ENCODE peak calls at places on chromosome 18, in six cellular contexts. O, P, S, X, G and D are unnamed samples. For H3K4me1, the result is how much of the 10 kb centered on the place peaks cover.

GRCh38 chr18:34977787-34978532 is 63.3 kb upstream of the MAPRE2 start:
- DNase-seq in O (no peak), X (peak), S (peak), P (peak), G (peak), D (no peak)

GRCh38 chr18:76390452-76391035 is 104.5 kb downstream of the ZNF516 start:
- DNase-seq in S (no peak), G (no peak), X (no peak), O (no peak), P (no peak), D (no peak)

GRCh38 chr18:41457730-41458129 is 497.3 kb upstream of the PIK3C3 start:
- DNase-seq in O (no peak), P (no peak), X (no peak), S (no peak), G (no peak), D (no peak)

GRCh38 chr18:1751249-1751648 is 820.1 kb downstream of the METTL4 start:
- DNase-seq in P (no peak), X (no peak), S (no peak), G (no peak), O (no peak), D (no peak)

GRCh38 chr18:49814147-49814499 is 790 bp upstream of the ACAA2 start:
- DNase-seq in P (peak), X (peak), G (peak), O (peak), S (peak), D (no peak)

GRCh38 chr18:24837065-24837464 is 376.6 kb downstream of the HRH4 start:
- DNase-seq in O (peak), P (no peak), X (no peak), G (peak), S (no peak), D (no peak)

GRCh38 chr18:76374330-76375281 is 120.4 kb downstream of the ZNF516 start:
- DNase-seq in G (no peak), O (no peak), P (peak), X (no peak), S (no peak), D (no peak)

GRCh38 chr18:12076424-12077140 is 17.1 kb upstream of the ANKRD62 start:
- DNase-seq in S (no peak), O (peak), P (no peak), X (peak), G (peak), D (no peak)

GRCh38 chr18:69808399-69808798 is 139.3 kb downstream of the CD226 start:
- DNase-seq in P (no peak), S (no peak), G (no peak), O (no peak), X (no peak), D (no peak)

GRCh38 chr18:12774982-12775381 is 72.1 kb downstream of the PSMG2 start:
- DNase-seq in S (no peak), X (no peak), G (no peak), O (no peak), P (no peak), D (no peak)

GRCh38 chr18:4319738-4320677 is 135.1 kb downstream of the DLGAP1 start:
- DNase-seq in G (no peak), X (no peak), S (no peak), P (no peak), O (no peak), D (no peak)

GRCh38 chr18:59616501-59616900 is 80.7 kb downstream of the CCBE1 start:
- DNase-seq in X (no peak), S (no peak), P (no peak), O (peak), G (no peak), D (no peak)

GRCh38 chr18:76450912-76451421 is 44.1 kb downstream of the ZNF516 start:
- DNase-seq in X (no peak), G (peak), P (no peak), S (no peak), O (peak), D (no peak)

GRCh38 chr18:56651771-56652092 is 573 bp downstream of the WDR7 start:
- DNase-seq in O (no peak), S (no peak), X (no peak), P (no peak), G (no peak), D (no peak)

GRCh38 chr18:3029215-3029972 is 16.4 kb upstream of the LPIN2 start:
- DNase-seq in G (no peak), X (no peak), P (no peak), O (peak), S (no peak), D (no peak)

GRCh38 chr18:76882186-76882585 is 59.8 kb downstream of the ZNF236 start:
- DNase-seq in O (no peak), P (no peak), G (no peak), S (no peak), X (no peak), D (no peak)

GRCh38 chr18:54852780-54853675 is 24.8 kb downstream of the RAB27B start:
- DNase-seq in G (no peak), O (peak), P (no peak), S (no peak), X (no peak), D (no peak)

GRCh38 chr18:34661464-34662087 is 48.5 kb upstream of the DTNA start:
- DNase-seq in S (no peak), G (peak), O (peak), X (no peak), P (no peak), D (no peak)

GRCh38 chr18:11175266-11175947 is 26.0 kb upstream of the PIEZO2 start:
- DNase-seq in P (no peak), S (no peak), G (peak), O (peak), X (no peak), D (no peak)

GRCh38 chr18:60978338-60978737 is 354.9 kb upstream of the CDH20 start:
- DNase-seq in S (no peak), P (no peak), O (peak), G (peak), X (no peak), D (no peak)

GRCh38 chr18:48683661-48684060 is 144.8 kb downstream of the CTIF start:
- DNase-seq in S (no peak), O (no peak), X (peak), P (no peak), G (no peak), D (no peak)

GRCh38 chr18:58862851-58863538 is 1.7 kb upstream of the ZNF532 start:
- DNase-seq in X (no peak), S (no peak), O (no peak), P (no peak), G (peak), D (no peak)

GRCh38 chr18:2964349-2965010 is 48.5 kb downstream of the LPIN2 start:
- DNase-seq in P (no peak), S (no peak), O (no peak), G (no peak), X (no peak), D (no peak)

GRCh38 chr18:55918449-55918848 is 330.5 kb upstream of the TCF4 start:
- DNase-seq in G (peak), O (peak), X (no peak), P (no peak), S (no peak), D (no peak)

GRCh38 chr18:11980148-11980554 is 1.2 kb upstream of the IMPA2 start:
- DNase-seq in G (no peak), S (no peak), X (no peak), O (no peak), P (no peak), D (peak)

GRCh38 chr18:55544028-55544427 is 44.0 kb downstream of the TCF4 start:
- DNase-seq in X (no peak), P (no peak), O (no peak), G (no peak), S (no peak), D (no peak)

GRCh38 chr18:24535831-24536230 is 75.4 kb downstream of the HRH4 start:
- DNase-seq in P (no peak), G (peak), X (no peak), O (no peak), S (no peak), D (peak)

GRCh38 chr18:407168-407567 is 93.3 kb downstream of the COLEC12 start:
- DNase-seq in G (no peak), X (no peak), S (no peak), O (no peak), P (no peak), D (no peak)

GRCh38 chr18:50814387-50814786 is 5.4 kb downstream of the MRO start:
- DNase-seq in X (no peak), P (no peak), S (no peak), G (no peak), O (no peak), D (no peak)

GRCh38 chr18:27188309-27188708 is 3.2 kb upstream of the CHST9 start:
- DNase-seq in S (no peak), X (no peak), G (no peak), P (no peak), O (no peak), D (no peak)

GRCh38 chr18:40215981-40216380 is 1739.1 kb upstream of the PIK3C3 start:
- DNase-seq in S (no peak), P (no peak), X (no peak), O (no peak), G (no peak), D (no peak)

GRCh38 chr18:11994708-11995444 is 13.6 kb downstream of the IMPA2 start:
- DNase-seq in G (peak), S (no peak), X (peak), P (no peak), O (no peak), D (no peak)

GRCh38 chr18:43274526-43274925 is 2.8 kb downstream of the SYT4 start:
- DNase-seq in P (no peak), G (no peak), X (no peak), S (no peak), O (no peak), D (no peak)

GRCh38 chr18:70296289-70296688 is 7.4 kb downstream of the SOCS6 start:
- DNase-seq in O (no peak), P (no peak), G (no peak), X (no peak), S (no peak), D (no peak)

GRCh38 chr18:68467966-68468365 is 246.9 kb downstream of the TMX3 start:
- DNase-seq in O (no peak), G (no peak), S (no peak), X (no peak), P (no peak), D (no peak)

GRCh38 chr18:76493213-76494107 is 1.6 kb downstream of the ZNF516 start:
- DNase-seq in G (peak), X (peak), O (peak), S (no peak), P (no peak), D (peak)

DNA sequence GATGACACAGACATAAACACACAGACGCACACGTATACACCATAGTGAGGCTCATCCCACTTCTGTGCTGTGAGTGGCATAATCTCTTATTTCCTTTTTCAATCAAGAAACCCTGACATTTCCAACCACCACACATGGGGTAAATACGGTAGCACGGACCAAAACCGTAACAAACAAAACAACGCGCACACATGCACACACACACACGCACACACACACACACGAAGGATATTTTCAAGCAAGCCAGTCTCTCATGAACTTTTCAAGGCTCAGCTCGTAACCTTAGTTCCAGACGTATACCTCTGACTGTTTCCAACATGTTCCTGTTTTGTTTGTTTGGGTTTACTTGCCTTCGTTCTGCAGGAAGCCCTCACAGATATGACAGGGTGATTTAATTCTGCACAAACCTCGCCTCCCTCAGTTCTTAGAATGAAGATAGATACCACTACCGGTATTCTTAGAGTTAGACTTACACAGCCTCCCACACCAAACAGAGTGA is 119.8 kb downstream of the BCL2 start:
- DNase-seq in O (no peak), G (no peak), S (no peak), X (no peak), P (no peak), D (no peak)
- H3K4me1 ChIP-seq in O (under half), G (under half), S (under half), X (under half), P (half or more), D (under half)

DNA sequence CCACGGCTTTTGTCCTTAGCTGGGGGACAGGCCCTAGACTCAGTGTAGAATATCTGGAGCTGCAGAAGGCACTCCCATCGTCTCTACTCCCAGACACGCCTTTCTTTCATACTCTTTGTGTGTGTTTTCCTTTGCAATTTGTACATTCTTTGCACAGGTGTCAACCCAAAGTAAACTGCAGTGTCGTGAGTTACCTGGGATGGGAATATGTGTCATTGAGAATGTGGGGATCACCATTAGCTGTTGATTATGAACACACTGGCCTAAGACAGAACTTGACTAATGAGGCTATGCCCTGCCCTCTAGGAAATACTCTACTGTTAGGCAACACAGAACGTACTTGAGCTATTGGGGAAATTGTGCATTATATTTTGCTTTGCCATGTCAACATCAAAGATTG is 233.3 kb downstream of the SETBP1 start:
- DNase-seq in S (no peak), P (no peak), O (no peak), G (no peak), X (no peak), D (no peak)
- H3K4me1 ChIP-seq in S (under half), P (under half), O (under half), G (under half), X (under half), D (under half)

GRCh38 chr18:74097803-74098202 is 49.8 kb downstream of the FBXO15 start:
- DNase-seq in O (no peak), P (no peak), X (no peak), S (no peak), G (no peak), D (no peak)
- H3K4me1 ChIP-seq in O (under half), P (under half), X (under half), S (under half), G (under half), D (under half)

GRCh38 chr18:9130195-9130594 is 6.4 kb upstream of the ANKRD12 start:
- DNase-seq in P (no peak), O (no peak), X (no peak), G (no peak), S (no peak), D (no peak)
- H3K4me1 ChIP-seq in P (under half), O (under half), X (under half), G (under half), S (under half), D (under half)

DNA sequence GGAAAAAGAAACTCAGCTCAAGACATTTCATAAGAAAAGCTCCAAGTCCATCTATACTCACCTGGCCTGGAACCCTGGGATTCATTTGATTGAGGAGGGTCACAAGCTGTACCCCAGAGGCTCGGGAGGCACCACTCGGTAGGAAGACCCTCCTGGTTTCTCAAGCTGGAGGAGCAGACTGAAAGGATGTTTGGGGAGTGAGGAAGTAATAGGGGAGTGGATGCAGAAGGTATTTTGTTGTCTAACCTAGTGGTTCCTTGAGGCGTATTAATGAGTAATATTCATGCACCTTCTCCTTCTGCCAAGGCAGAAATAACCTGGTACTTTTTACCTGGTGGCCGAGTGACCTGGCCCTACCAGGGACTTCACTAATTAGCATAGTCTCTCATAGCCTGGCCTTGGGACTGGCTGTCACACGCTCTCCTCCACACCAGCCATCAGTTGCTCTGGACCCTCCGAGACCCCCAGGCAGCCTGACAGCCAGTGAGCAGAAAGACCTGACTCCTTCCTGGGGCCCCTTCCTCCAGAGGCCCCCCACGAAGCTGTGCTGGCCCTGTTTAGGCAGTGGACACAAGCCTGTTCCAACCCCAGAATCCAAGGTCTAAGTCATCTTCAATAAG is 161.4 kb downstream of the BCL2 start:
- DNase-seq in P (no peak), X (no peak), O (no peak), G (no peak), S (no peak), D (no peak)
- H3K4me1 ChIP-seq in P (half or more), X (under half), O (under half), G (under half), S (under half), D (half or more)

DNA sequence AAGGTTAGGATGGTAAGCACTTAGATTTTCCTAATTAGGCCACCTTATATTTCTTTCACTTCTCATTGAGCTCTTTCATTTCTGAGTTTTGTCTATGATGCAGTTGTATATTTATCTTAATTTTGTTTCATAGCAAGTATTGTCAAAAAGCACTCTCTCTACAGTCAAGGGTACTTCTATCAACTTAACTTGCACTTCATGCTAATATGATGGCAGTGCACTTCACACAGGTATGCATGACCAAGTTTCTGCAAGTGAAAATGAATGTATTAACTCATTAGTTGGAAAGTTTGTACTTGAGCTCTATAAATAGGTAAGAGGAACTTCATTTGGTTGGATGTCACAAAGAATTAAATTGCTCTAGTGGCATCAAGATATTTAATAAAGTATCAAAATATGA is 51.5 kb upstream of the CDH19 start:
- DNase-seq in P (no peak), S (no peak), G (no peak), O (no peak), X (no peak), D (no peak)
- H3K4me1 ChIP-seq in P (under half), S (under half), G (under half), O (under half), X (under half), D (under half)

GRCh38 chr18:23183356-23184150 is 48.3 kb downstream of the CABLES1 start:
- DNase-seq in S (no peak), P (no peak), G (peak), O (peak), X (no peak), D (no peak)
- H3K4me1 ChIP-seq in S (under half), P (under half), G (under half), O (under half), X (under half), D (under half)

GRCh38 chr18:9856097-9856496 is 29.7 kb upstream of the TXNDC2 start:
- DNase-seq in O (no peak), G (no peak), X (no peak), P (no peak), S (no peak), D (no peak)
- H3K4me1 ChIP-seq in O (under half), G (under half), X (under half), P (under half), S (under half), D (under half)

DNA sequence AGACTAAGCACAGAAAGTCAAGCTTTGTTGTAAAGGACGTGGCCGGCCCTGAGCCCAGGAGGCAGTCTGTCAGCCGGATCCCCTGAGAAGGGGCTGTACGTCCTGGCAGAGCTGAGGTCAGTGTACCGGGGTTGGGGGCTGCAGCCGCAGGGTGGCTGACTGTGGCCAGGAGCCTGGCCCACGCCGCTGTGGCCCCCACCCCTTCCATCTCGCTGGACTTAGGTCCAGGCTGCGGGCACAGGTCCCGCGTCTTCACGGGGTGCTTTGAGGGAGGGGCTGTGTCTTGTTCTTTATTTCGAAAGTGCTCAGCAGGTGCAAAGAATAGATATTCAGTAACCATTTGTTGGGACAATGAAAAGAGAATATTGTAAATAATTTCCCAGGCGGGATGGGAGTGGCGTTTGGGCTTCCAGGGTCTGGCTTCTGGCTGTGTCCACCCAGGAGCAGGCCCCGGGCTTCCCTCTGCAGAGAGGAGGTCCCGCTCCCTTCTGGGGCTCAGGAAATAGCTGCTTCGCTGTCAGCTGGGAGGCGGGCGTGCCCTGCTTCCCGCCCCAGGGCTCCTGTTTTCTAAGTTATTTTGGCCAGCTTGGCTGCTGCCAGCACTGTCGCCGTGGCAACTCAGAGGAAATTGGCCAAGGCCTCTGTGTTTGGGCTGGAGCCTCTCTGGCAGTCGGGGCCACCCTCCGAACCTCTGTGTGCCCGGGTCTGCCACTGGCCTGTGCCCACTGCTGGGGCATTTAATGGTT is 7.4 kb downstream of the NFATC1 start:
- DNase-seq in S (no peak), G (peak), O (peak), P (no peak), X (peak), D (peak)
- H3K4me1 ChIP-seq in S (under half), G (under half), O (under half), P (half or more), X (under half), D (half or more)